ENCODE peak calls at places on chromosomes 12 and 14, in four cellular contexts. J, W, Y and K are unnamed samples.

GRCh38 chr12:109709401-109710278 is 4.0 kb upstream of the FAM222A start:
- DNase-seq in W (no peak), J (no peak), Y (no peak), K (no peak)

GRCh38 chr12:7879246-7879645 is 6.5 kb upstream of the SLC2A14 start:
- DNase-seq in W (no peak), Y (no peak), J (no peak), K (no peak)

GRCh38 chr12:52686063-52686462 is 5.9 kb upstream of the KRT1 start:
- DNase-seq in J (no peak), Y (peak), W (no peak), K (no peak)

GRCh38 chr12:120056739-120057138 is 59.8 kb downstream of the RAB35 start:
- DNase-seq in Y (no peak), W (no peak), J (no peak), K (no peak)

GRCh38 chr14:24144451-24144850 is 2.0 kb downstream of the PSME2 start:
- DNase-seq in W (no peak), J (no peak), Y (no peak), K (no peak)

GRCh38 chr14:103880334-103880985 is 33.1 kb upstream of the PPP1R13B start:
- DNase-seq in W (no peak), J (no peak), Y (peak), K (no peak)

GRCh38 chr12:62640910-62641448 is 174.4 kb downstream of the MON2 start:
- DNase-seq in Y (no peak), W (no peak), J (no peak), K (no peak)

GRCh38 chr12:54529581-54529980 is 19.8 kb upstream of the PDE1B start:
- DNase-seq in J (no peak), Y (no peak), W (no peak), K (no peak)

GRCh38 chr14:37196604-37197420 is 925 bp upstream of the MIPOL1 start:
- DNase-seq in J (no peak), Y (no peak), W (no peak), K (no peak)

GRCh38 chr14:43778956-43779639 is 728.0 kb downstream of the FSCB start:
- DNase-seq in Y (no peak), J (no peak), W (no peak), K (no peak)